ENCODE peak calls at places on chromosome 12, in seven cellular contexts. N, W, I, O, K, T and P are unnamed samples.

GRCh38 chr12:6092784-6093722 is 31.4 kb downstream of the VWF start:
- DNase-seq in O (peak; percentile 67), I (peak; percentile 66), T (no peak), W (no peak), N (no peak), K (peak; percentile 84), P (peak; percentile 83)

GRCh38 chr12:1369942-1370620 is 224.3 kb downstream of the FBXL14 start:
- DNase-seq in I (no peak), O (no peak), T (no peak), N (no peak), K (no peak), W (no peak), P (no peak)

GRCh38 chr12:31238764-31239387 is 87.1 kb downstream of the SINHCAF start:
- DNase-seq in I (peak; percentile 75), T (peak; percentile 57), O (no peak), W (peak; percentile 76), N (peak; percentile 73), K (peak; percentile 95), P (no peak)

GRCh38 chr12:41663487-41664258 is 475.6 kb downstream of the PDZRN4 start:
- DNase-seq in W (peak; percentile 39), T (no peak), O (no peak), K (peak; percentile 55), N (peak; percentile 12), I (no peak), P (no peak)

GRCh38 chr12:63419119-63419518 is 249.2 kb downstream of the DPY19L2 start:
- DNase-seq in K (no peak), T (no peak), O (no peak), N (no peak), W (no peak), I (no peak), P (no peak)

GRCh38 chr12:130456375-130457199 is 118.9 kb downstream of the PIWIL1 start:
- DNase-seq in N (no peak), I (peak; percentile 68), O (no peak), T (no peak), W (no peak), K (no peak), P (peak; percentile 48)

GRCh38 chr12:105725054-105725453 is 394.6 kb downstream of the C12orf75 start:
- DNase-seq in O (no peak), N (no peak), T (no peak), K (no peak), W (no peak), I (no peak), P (no peak)

GRCh38 chr12:125191361-125192087 is 126.3 kb downstream of the AACS start:
- DNase-seq in N (peak; percentile 93), I (no peak), W (no peak), T (no peak), K (no peak), O (no peak), P (no peak)

GRCh38 chr12:116717466-116718457 is 20.1 kb downstream of the SPRING1 start:
- DNase-seq in T (no peak), I (no peak), N (no peak), K (no peak), O (peak; percentile 86), W (no peak), P (no peak)

GRCh38 chr12:48796976-48797375 is 8.1 kb upstream of the ADCY6 start:
- DNase-seq in O (no peak), W (no peak), I (no peak), N (no peak), T (no peak), K (no peak), P (peak; percentile 48)

GRCh38 chr12:76143343-76144252 is 59.1 kb upstream of the NAP1L1 start:
- DNase-seq in O (no peak), W (no peak), I (no peak), N (no peak), K (no peak), T (peak; percentile 16), P (no peak)

GRCh38 chr12:92030618-92031017 is 115.0 kb downstream of the BTG1 start:
- DNase-seq in I (peak; percentile 53), N (peak; percentile 82), O (no peak), K (no peak), T (peak; percentile 65), W (no peak), P (no peak)

GRCh38 chr12:94020335-94020734 is 128.0 kb upstream of the PLXNC1 start:
- DNase-seq in K (no peak), N (no peak), W (no peak), O (no peak), T (no peak), I (no peak), P (no peak)

GRCh38 chr12:8609061-8609570 is 3.5 kb downstream of the AICDA start:
- DNase-seq in K (peak; percentile 78), T (no peak), W (peak; percentile 56), O (no peak), I (no peak), N (peak; percentile 67), P (no peak)

GRCh38 chr12:71461787-71462328 is 22.3 kb downstream of the LGR5 start:
- DNase-seq in K (peak; percentile 72), T (no peak), N (no peak), I (no peak), W (no peak), O (no peak), P (no peak)

GRCh38 chr12:56202366-56202765 is 13.1 kb upstream of the SMARCC2 start:
- DNase-seq in T (no peak), I (no peak), O (no peak), K (no peak), W (no peak), N (no peak), P (no peak)

GRCh38 chr12:49750027-49750977 is 8.9 kb downstream of the TMBIM6 start:
- DNase-seq in N (peak; percentile 44), O (no peak), T (peak; percentile 20), K (no peak), I (no peak), W (peak; percentile 14), P (no peak)

GRCh38 chr12:118103231-118103600 is 595 bp downstream of the VSIG10 start:
- DNase-seq in K (no peak), N (no peak), T (no peak), I (no peak), O (peak; percentile 69), W (no peak), P (no peak)

GRCh38 chr12:132178801-132179401 is 34.6 kb downstream of the NOC4L start:
- DNase-seq in W (peak; percentile 31), T (no peak), O (no peak), I (no peak), K (no peak), N (no peak), P (no peak)

GRCh38 chr12:12890815-12891645 is at the start of gene GPRC5A:
- DNase-seq in N (no peak), I (peak; percentile 87), O (peak; percentile 95), W (peak; percentile 54), K (peak; percentile 93), T (no peak), P (peak; percentile 90)

GRCh38 chr12:22255097-22255496 is 79.4 kb downstream of the ST8SIA1 start:
- DNase-seq in O (no peak), T (no peak), I (no peak), K (peak; percentile 67), N (no peak), W (peak; percentile 79), P (no peak)

GRCh38 chr12:28759334-28759733 is 389.7 kb upstream of the FAR2 start:
- DNase-seq in T (no peak), K (peak; percentile 87), N (no peak), W (peak; percentile 49), I (no peak), O (no peak), P (no peak)

GRCh38 chr12:15563683-15564082 is 225.5 kb downstream of the EPS8 start:
- DNase-seq in T (no peak), W (no peak), N (no peak), I (no peak), O (no peak), K (no peak), P (no peak)

GRCh38 chr12:25682421-25682820 is 129.3 kb upstream of the LMNTD1 start:
- DNase-seq in I (no peak), O (no peak), T (no peak), K (no peak), W (no peak), N (no peak), P (no peak)

GRCh38 chr12:76883826-76884225 is 5.0 kb upstream of the CSRP2 start:
- DNase-seq in O (no peak), N (no peak), K (peak; percentile 36), W (no peak), T (no peak), I (no peak), P (peak; percentile 36)

DNA sequence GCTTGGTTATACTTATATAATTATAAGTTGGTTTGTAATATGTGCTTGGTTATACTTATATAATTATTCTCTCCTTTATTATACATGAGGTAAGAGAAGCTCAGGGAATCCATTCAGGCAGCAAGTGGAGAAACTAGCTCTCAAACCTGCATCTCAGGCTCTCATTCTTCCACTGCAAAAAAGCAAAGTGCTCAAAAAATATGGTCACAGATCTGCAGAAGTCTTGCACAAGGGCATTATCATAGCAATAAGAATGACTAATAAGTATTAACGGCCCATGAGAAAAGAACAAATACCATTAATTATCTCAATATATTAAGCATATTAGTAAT is 476 bp upstream of the TRAFD1 start:
- DNase-seq in K (no peak), T (no peak), I (no peak), O (no peak), W (no peak), N (no peak), P (no peak)
- H3K4me3 ChIP-seq in K (no peak overlapping the region), T (no peak overlapping the region), I (peak overlapping the region; percentile 79), O (peak overlapping the region; percentile 83), W (no peak overlapping the region), N (peak overlapping the region; percentile 79), P (peak overlapping the region; percentile 92)

GRCh38 chr12:14193623-14194022 is 171.9 kb upstream of the ATF7IP start:
- DNase-seq in N (peak; percentile 76), O (no peak), T (no peak), W (peak; percentile 21), K (no peak), I (no peak), P (no peak)
- H3K4me1 ChIP-seq in N (peaks cover 52% of the 10 kb centered on the region), O (no peaks in the 10 kb centered on the region), T (no peaks in the 10 kb centered on the region), W (peaks cover 14% of the 10 kb centered on the region), K (no peaks in the 10 kb centered on the region), I (no peaks in the 10 kb centered on the region), P (no peaks in the 10 kb centered on the region)

GRCh38 chr12:68237068-68237467 is 11.5 kb upstream of the IL26 start:
- DNase-seq in I (no peak), W (no peak), N (no peak), T (no peak), O (no peak), K (no peak), P (no peak)
- H3K4me3 ChIP-seq in I (peak overlapping the region; percentile 29), W (no peak overlapping the region), N (peak overlapping the region; percentile 57), T (peak overlapping the region; percentile 48), O (peak overlapping the region; percentile 27), K (no peak overlapping the region), P (peak overlapping the region; percentile 31)

DNA sequence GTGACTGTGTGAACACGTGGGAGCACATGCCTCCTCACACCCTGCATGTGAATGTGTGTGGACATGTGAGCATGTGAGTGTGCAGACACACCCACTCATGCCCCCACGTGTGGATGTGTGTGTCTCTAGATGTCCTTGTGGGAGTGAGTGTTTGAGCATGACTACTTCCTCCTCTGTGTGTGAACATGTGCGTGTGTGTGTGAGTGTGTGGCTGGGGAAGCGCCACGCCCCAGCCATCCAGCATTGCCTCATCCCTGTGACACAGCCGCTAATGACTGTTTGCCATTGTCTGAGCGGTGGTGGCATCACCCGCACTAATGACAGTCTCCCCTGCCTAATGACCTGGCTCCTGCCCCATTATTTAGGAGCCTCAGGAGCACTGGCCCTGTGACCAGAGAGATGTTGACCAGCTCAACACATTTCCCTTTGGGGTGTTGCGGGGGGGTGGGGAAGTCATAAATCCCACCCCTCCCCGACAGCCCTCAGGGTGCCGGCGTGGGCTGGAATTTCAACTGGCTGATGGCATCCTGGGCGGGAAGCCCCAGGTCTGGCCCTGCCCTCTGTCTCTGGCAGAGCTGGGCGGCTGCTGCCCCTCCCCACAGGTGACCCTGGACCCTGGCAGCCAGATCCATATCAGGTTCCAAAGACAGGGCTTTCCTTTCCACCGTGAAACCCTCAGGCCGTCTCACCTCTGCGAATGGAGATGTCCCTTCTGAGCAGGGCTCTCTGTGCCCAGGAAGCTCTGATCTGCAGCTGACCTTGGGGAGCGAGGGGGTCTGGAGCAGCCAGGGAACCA is 11.5 kb upstream of the KRT80 start:
- DNase-seq in T (no peak), I (peak; percentile 36), N (peak; percentile 8), O (peak; percentile 90), K (peak; percentile 54), W (peak; percentile 31), P (peak; percentile 84)
- H3K4me1 ChIP-seq in T (no peaks in the 10 kb centered on the region), I (peaks cover 11% of the 10 kb centered on the region), N (no peaks in the 10 kb centered on the region), O (peaks cover 77% of the 10 kb centered on the region), K (no peaks in the 10 kb centered on the region), W (peaks cover 36% of the 10 kb centered on the region), P (peaks cover 9% of the 10 kb centered on the region)